ENCODE peak calls at places on chromosomes 12 and 14, in four cellular contexts. One of them, this sample, is unnamed.

GRCh38 chr14:31382221-31382620 is 38.1 kb downstream of the HEATR5A start:
- DNase-seq in HepG2: no peak
- DNase-seq in HCT116: no peak
- DNase-seq in A549: no peak
- DNase-seq in this sample: no peak

GRCh38 chr14:57025456-57025855 is 215.2 kb upstream of the OTX2 start:
- DNase-seq in HepG2: no peak
- DNase-seq in A549: no peak
- DNase-seq in HCT116: no peak
- DNase-seq in this sample: no peak

GRCh38 chr14:39006721-39007410 is 96.2 kb downstream of the SEC23A start:
- DNase-seq in HepG2: no peak
- DNase-seq in HCT116: no peak
- DNase-seq in A549: no peak
- DNase-seq in this sample: peak; percentile 36

GRCh38 chr12:24561411-24561871 is 387.5 kb downstream of the BCAT1 start:
- DNase-seq in HepG2: no peak
- DNase-seq in HCT116: no peak
- DNase-seq in A549: no peak
- DNase-seq in this sample: peak; percentile 65

GRCh38 chr12:108586306-108586705 is 11.6 kb downstream of the TMEM119 start:
- DNase-seq in A549: no peak
- DNase-seq in HepG2: no peak
- DNase-seq in HCT116: no peak
- DNase-seq in this sample: no peak

GRCh38 chr14:86739761-86740160 is 1209.8 kb downstream of the FLRT2 start:
- DNase-seq in A549: no peak
- DNase-seq in HCT116: no peak
- DNase-seq in HepG2: peak; percentile 7
- DNase-seq in this sample: no peak

GRCh38 chr12:131682511-131682895 is 28.4 kb upstream of the SFSWAP start:
- DNase-seq in HCT116: no peak
- DNase-seq in HepG2: no peak
- DNase-seq in A549: no peak
- DNase-seq in this sample: no peak

GRCh38 chr14:76201162-76201561 is 49.4 kb downstream of the GPATCH2L start:
- DNase-seq in HCT116: no peak
- DNase-seq in A549: peak; percentile 54
- DNase-seq in HepG2: no peak
- DNase-seq in this sample: peak; percentile 98

GRCh38 chr14:23297096-23297495 is 5.6 kb downstream of the PPP1R3E start:
- DNase-seq in HCT116: no peak
- DNase-seq in A549: no peak
- DNase-seq in HepG2: no peak
- DNase-seq in this sample: no peak

GRCh38 chr14:96192049-96192448 is 12.6 kb upstream of the BDKRB2 start:
- DNase-seq in HCT116: no peak
- DNase-seq in A549: no peak
- DNase-seq in HepG2: no peak
- DNase-seq in this sample: no peak

GRCh38 chr12:43306066-43306465 is 245.9 kb downstream of the ADAMTS20 start:
- DNase-seq in HepG2: no peak
- DNase-seq in HCT116: no peak
- DNase-seq in A549: peak; percentile 9
- DNase-seq in this sample: peak; percentile 99

GRCh38 chr12:30970559-30971202 is 44.1 kb downstream of the TSPAN11 start:
- DNase-seq in HepG2: no peak
- DNase-seq in A549: no peak
- DNase-seq in HCT116: no peak
- DNase-seq in this sample: no peak

GRCh38 chr12:50314629-50315312 is 31.5 kb upstream of the LIMA1 start:
- DNase-seq in HCT116: no peak
- DNase-seq in HepG2: peak; percentile 46
- DNase-seq in A549: peak; percentile 61
- DNase-seq in this sample: peak; percentile 80

GRCh38 chr12:132479938-132480619 is 9.9 kb upstream of the FBRSL1 start:
- DNase-seq in HCT116: no peak
- DNase-seq in HepG2: no peak
- DNase-seq in A549: no peak
- DNase-seq in this sample: no peak

GRCh38 chr14:86022031-86022629 is 492.2 kb downstream of the FLRT2 start:
- DNase-seq in HCT116: no peak
- DNase-seq in A549: no peak
- DNase-seq in HepG2: no peak
- DNase-seq in this sample: peak; percentile 84

GRCh38 chr12:117013726-117014125 is 85.5 kb downstream of the TESC start:
- DNase-seq in HCT116: no peak
- DNase-seq in HepG2: no peak
- DNase-seq in A549: no peak
- DNase-seq in this sample: peak; percentile 38
- TF ChIP-seq CEBPB in HCT116: no peak
- TF ChIP-seq CEBPB in HepG2: no peak
- TF ChIP-seq CEBPB in A549: no peak
- TF ChIP-seq CEBPB in this sample: no peak

DNA sequence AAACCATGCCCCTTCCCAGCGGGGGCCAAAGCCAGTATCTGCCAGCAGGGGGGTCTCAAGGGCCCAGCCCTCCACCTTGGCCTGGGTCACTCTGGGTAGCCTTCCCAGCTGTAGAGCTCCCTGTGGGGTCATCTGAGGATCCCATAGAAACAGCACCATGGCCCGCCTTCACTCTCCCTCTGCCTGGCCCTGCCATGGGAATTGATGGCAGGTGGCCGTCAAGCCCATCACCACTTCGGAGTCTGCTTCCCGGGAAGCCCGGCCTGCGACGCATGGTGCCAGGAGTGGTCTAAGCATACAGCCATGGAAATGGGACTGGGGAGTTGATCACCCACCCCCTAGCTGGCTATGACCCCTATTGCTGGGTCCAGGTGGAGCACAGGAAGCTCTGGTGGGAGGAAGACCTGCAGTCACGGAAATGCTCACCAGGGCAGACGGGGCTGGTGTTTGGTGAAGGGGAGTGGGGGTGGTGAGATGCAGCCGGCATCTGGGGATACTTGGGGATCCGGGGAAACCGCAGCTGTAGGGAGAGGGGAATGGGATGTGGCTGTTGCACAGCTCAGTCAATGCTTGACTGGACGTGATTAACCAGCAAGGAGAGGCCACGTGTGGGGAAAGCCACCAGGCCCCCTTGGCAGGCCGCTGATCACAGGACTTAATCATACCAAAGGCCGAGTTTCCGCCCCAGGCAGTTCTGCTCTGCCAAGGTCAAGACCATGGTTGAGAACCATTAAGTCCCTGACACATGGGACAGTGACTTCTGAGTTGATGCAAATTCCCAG is 52.2 kb upstream of the DIO3 start:
- DNase-seq in A549: no peak
- DNase-seq in HepG2: no peak
- DNase-seq in HCT116: no peak
- DNase-seq in this sample: no peak
- TF ChIP-seq CEBPB in A549: no peak
- TF ChIP-seq CEBPB in HepG2: no peak
- TF ChIP-seq CEBPB in HCT116: no peak
- TF ChIP-seq CEBPB in this sample: no peak

DNA sequence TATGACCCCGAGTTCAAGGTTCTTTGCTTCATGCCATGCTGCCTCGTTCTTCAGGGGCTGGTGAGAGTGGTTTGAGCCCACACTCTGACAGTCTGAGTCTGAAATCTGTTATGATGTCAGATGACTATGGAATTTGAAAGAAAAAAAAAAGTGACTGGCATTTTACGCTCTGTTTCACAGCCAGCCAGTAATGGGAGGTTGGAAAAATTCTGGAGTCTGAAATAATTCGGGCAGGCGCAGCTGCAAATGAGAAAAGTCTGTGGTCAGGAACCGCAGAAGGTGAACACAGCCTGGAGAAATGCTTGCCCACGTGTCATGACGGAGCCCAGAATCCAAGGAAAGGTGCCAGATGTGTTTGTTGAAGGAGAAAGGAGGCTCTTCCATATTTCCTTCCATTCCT is 269.8 kb upstream of the PWP1 start:
- DNase-seq in HCT116: no peak
- DNase-seq in HepG2: no peak
- DNase-seq in A549: no peak
- DNase-seq in this sample: no peak
- TF ChIP-seq CEBPB in HCT116: no peak
- TF ChIP-seq CEBPB in HepG2: no peak
- TF ChIP-seq CEBPB in A549: no peak
- TF ChIP-seq CEBPB in this sample: no peak

DNA sequence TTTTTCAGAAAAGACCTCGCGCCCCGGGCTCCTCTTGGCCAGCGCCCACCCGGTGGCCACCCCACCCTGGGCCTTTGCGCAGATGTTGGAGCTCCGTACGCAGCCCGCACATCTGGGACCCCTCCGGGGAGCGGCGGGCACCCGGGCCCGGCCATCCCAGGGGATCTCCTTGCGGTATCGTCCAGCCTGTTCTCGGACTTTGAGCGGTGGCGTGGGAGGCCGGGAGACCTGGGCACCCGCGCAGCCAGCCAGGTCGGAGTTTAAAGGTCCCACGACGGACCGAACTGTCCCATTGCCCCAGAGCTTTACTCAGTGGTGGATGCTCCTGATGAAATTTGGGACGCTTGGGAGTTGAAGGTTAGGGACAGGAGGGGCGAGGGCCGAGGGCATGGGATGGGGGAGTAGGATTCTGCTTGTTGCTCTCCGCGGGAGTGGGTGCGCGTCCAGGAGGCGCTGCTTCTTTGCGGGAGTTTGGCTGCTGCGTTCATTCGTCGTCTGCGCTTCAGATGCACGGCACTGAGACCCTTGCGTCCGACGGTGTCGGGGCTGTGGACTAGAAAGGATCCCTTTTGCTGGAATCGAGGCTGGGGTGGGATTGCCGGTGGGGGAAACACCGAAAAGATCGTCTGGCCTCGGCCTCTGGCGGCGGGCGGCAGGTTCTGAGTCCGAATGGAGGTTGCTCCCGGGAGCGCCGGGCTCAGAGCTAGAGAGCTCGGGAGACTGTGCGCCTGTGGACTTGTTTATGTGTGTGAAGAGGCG is 1.4 kb downstream of the NTF3 start:
- DNase-seq in A549: no peak
- DNase-seq in HCT116: no peak
- DNase-seq in HepG2: no peak
- DNase-seq in this sample: peak; percentile 63
- TF ChIP-seq CEBPB in A549: no peak
- TF ChIP-seq CEBPB in HCT116: no peak
- TF ChIP-seq CEBPB in HepG2: no peak
- TF ChIP-seq CEBPB in this sample: no peak

DNA sequence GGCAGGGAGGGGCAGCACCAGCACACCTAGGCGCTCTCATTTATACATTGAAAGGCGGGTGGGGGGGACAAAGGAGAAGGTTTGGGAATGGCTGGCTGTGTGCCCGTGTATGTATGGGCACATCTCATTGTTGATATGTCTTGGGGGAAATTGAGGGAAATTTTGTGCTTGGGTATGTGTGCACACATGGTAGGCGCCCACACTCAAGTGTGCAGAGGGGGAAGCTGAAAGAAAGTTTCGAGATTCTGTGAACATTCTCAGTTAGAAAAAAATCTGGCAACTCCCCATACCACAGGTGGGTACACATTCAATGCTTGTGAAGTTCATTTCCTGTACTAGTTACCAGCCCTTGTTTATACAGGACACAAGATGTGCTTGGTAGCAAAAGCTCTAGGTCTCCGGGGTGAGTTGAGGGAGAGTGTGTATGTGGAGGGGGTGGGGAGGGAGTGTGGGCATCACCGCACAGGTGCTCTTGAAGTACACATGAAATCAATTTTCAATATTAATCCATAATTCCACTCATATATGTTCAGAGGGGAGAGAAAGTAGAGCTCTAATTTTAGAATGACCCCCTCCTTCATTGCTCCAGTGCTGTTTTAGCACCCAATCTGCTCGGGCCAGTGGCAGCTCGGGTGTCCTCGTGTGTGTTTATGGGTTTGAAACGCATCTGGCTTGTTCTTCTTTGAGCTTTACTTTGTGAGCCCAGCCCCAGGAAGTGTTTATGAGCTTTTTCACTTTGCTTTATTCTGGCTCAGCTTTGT is 286.0 kb downstream of the ZFP36L1 start:
- DNase-seq in A549: no peak
- DNase-seq in HepG2: no peak
- DNase-seq in HCT116: no peak
- DNase-seq in this sample: no peak
- TF ChIP-seq CEBPB in A549: no peak
- TF ChIP-seq CEBPB in HepG2: no peak
- TF ChIP-seq CEBPB in HCT116: no peak
- TF ChIP-seq CEBPB in this sample: no peak

DNA sequence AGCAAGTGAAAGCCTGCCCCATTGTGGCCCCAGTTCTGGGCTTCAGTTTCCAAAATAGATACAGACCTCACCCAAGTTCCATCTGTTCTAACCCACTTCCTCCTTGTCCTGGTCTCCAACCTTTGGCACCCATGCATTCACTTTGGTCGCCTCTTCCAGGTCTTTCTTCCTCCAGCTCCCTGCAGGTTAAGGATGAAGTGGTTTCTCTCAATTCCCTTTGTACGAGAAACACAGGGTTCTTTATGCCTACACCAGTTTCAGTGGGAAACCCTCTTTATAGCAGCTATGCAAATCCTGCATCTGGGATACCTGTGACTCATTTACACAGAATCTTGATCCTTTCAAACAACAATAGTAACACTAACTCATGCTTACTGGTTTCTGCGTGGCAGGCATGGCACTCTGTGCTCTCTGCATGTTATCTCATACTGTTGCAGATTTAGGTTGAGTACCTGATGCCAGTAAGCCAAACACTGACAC is 110.6 kb upstream of the AMIGO2 start:
- DNase-seq in HepG2: no peak
- DNase-seq in A549: peak; percentile 67
- DNase-seq in HCT116: no peak
- DNase-seq in this sample: peak; percentile 74
- TF ChIP-seq CEBPB in HepG2: no peak
- TF ChIP-seq CEBPB in A549: no peak
- TF ChIP-seq CEBPB in HCT116: no peak
- TF ChIP-seq CEBPB in this sample: no peak

DNA sequence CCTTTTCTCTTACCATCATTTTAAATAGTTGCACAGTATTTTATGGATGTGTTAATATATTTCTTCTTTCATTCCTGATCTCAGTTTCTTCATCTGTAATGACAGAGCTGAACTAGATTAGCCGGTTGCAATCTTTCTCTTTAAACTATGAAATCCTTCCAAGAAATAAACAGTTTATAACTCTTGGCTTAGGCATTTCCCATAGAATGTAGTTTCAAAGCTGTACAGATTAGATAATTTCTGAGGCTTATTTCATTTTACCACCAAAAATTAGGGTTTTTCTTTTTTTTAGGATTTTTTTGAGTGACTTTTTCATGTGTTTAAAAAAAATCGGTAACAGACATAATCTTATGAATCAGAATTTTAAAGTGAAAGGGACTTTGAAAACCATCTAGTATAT is 144.0 kb downstream of the RAD51B start:
- DNase-seq in HepG2: no peak
- DNase-seq in HCT116: no peak
- DNase-seq in A549: no peak
- DNase-seq in this sample: no peak
- TF ChIP-seq CEBPB in HepG2: no peak
- TF ChIP-seq CEBPB in HCT116: no peak
- TF ChIP-seq CEBPB in A549: no peak
- TF ChIP-seq CEBPB in this sample: no peak

DNA sequence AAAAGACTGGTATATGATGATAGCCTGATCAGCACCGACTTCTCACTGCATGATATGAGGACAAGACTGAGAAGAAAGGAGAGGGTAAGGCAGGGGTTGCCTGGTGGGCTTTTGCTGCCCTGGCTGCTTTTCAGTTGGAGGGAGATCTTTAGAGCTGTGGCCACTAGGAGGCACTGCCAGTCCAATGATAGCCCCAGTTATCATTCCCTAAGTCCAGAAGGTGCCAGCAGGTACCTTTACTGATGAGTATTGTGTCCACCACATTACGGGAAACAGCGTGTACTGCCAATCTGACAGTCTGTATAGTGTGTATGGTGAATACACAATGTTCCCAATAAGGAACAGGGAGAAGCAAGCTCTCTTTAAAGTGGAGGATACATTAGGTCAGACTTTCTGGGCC is 55.8 kb upstream of the CCDC175 start:
- DNase-seq in A549: peak; percentile 39
- DNase-seq in HCT116: peak; percentile 33
- DNase-seq in HepG2: peak; percentile 20
- DNase-seq in this sample: peak; percentile 6
- TF ChIP-seq CEBPB in A549: no peak
- TF ChIP-seq CEBPB in HCT116: no peak
- TF ChIP-seq CEBPB in HepG2: no peak
- TF ChIP-seq CEBPB in this sample: no peak